ENCODE peak calls at places on chromosomes 5 and 9, in six cellular contexts. L is uterus, Q is cardiac muscle cell, G is spleen, Z is stomach, B is psoas muscle. R is an unnamed sample.

GRCh38 chr9:127109212-127109711 is 13.2 kb downstream of the ANGPTL2 start:
- DNase-seq in Z (no peak), G (no peak), B (no peak), L (no peak), Q (no peak), R (no peak)

GRCh38 chr9:137876269-137876668 is 1.3 kb upstream of the CACNA1B start:
- DNase-seq in G (no peak), L (no peak), Z (no peak), B (no peak), Q (no peak), R (no peak)

GRCh38 chr9:16044116-16044881 is 491.5 kb downstream of the CCDC171 start:
- DNase-seq in G (no peak), B (no peak), Z (no peak), L (no peak), Q (no peak), R (no peak)

GRCh38 chr9:78775889-78776288 is 479.0 kb downstream of the PSAT1 start:
- DNase-seq in Q (no peak), Z (no peak), L (no peak), G (no peak), B (no peak), R (no peak)

GRCh38 chr9:33403941-33404781 is 1.8 kb upstream of the AQP7 start:
- DNase-seq in Q (no peak), L (no peak), G (no peak), B (peak; percentile 41), Z (no peak), R (no peak)

GRCh38 chr9:15191358-15191757 is 115.7 kb downstream of the TTC39B start:
- DNase-seq in L (no peak), B (no peak), G (no peak), Q (no peak), Z (no peak), R (no peak)

GRCh38 chr5:39732166-39732565 is 307.4 kb upstream of the DAB2 start:
- DNase-seq in Z (no peak), L (no peak), Q (no peak), G (no peak), B (no peak), R (no peak)

GRCh38 chr5:68383888-68384310 is 168.3 kb downstream of the PIK3R1 start:
- DNase-seq in Q (no peak), L (no peak), Z (no peak), G (no peak), B (no peak), R (no peak)

GRCh38 chr9:71465392-71465791 is 302.9 kb downstream of the CEMIP2 start:
- DNase-seq in B (no peak), L (no peak), Z (no peak), G (no peak), Q (no peak), R (no peak)

GRCh38 chr5:134086943-134087305 is 27.6 kb upstream of the TCF7 start:
- DNase-seq in L (no peak), G (no peak), Q (no peak), B (no peak), Z (no peak), R (no peak)

DNA sequence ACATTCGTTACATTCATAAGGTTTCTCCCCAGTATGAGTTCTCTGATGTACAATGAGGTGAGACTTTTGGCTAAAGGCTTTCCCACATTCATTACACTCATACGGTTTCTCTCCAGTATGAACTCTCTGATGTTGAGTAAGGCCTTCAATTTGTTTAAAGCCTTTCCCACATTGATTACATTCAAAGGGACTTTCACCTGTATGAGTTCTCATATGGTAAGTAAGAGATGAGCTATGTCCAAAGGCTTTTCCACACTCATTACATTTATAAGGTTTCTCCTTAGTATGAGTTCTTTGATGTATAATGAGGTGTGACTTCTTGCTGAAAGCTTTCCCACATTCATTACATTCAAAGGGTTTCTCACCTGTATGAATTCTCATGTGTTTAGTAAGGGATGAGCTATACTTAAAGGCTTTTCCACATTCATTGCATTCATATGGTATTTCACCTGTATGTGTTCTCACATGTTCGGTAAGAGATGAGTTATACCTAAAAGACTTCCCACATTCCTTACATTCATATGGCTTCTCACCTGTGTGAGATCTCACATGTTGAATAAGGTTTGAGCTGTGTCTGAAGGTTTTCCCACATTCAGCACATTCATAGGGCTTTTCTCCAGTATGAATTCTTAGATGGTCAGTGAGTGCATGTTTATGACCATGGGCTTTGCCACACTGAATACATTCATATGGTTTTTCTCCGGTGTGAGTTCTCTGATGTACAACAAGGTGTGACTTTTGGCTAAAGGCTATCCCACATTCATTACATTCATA is 13.5 kb downstream of the ZFP37 start:
- DNase-seq in B (no peak), Q (no peak), Z (no peak), L (no peak), G (no peak), R (no peak)
- H3K9me3 ChIP-seq in B (peaks cover 100% of the 10 kb centered on the region), Q (peaks cover 14% of the 10 kb centered on the region), Z (peaks cover 100% of the 10 kb centered on the region), L (peaks cover 7% of the 10 kb centered on the region), G (peaks cover 100% of the 10 kb centered on the region), R (peaks cover 91% of the 10 kb centered on the region)

DNA sequence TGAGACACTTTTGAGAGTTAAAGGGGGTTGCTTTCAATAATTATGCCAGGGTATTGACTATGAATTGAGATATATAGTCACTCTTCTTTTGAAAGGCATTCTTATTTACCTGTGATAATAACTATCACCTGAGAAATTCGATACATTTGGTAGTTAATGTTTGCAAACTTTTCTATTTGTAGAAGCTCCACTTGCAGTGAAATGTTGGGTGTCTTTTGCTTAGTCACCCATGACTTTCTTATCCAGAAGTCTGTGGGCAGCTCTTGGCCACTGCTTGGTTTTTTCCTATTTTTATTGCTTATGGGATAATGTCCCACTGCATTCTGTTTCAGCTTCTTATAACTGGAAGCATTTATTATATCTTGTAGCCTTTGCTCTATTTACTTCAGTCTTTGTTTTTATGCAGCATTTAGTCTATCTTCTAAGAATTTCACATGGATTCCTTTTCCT is 3.9 kb downstream of the MACIR start:
- DNase-seq in L (no peak), B (no peak), G (no peak), Q (no peak), Z (no peak), R (no peak)
- H3K4me3 ChIP-seq in L (no peak overlapping the region), B (peak overlapping the region; percentile 94), G (no peak overlapping the region), Q (no peak overlapping the region), Z (no peak overlapping the region), R (no peak overlapping the region)

GRCh38 chr5:2725957-2726356 is 25.5 kb downstream of the IRX2 start:
- DNase-seq in Q (no peak), G (no peak), Z (no peak), L (no peak), B (no peak), R (no peak)

GRCh38 chr5:2724831-2725230 is 26.6 kb downstream of the IRX2 start:
- DNase-seq in L (no peak), B (no peak), Z (no peak), Q (no peak), G (no peak), R (no peak)

GRCh38 chr5:2724031-2724581 is 27.4 kb downstream of the IRX2 start:
- DNase-seq in G (no peak), Z (no peak), Q (no peak), L (no peak), B (no peak), R (no peak)

GRCh38 chr5:2721739-2722138 is 29.7 kb downstream of the IRX2 start:
- DNase-seq in L (no peak), Q (no peak), Z (no peak), G (no peak), B (no peak), R (no peak)

GRCh38 chr5:2722901-2723300 is 28.6 kb downstream of the IRX2 start:
- DNase-seq in Q (no peak), L (no peak), B (no peak), Z (no peak), G (no peak), R (no peak)
- H3K9me3 ChIP-seq in Q (no peaks in the 10 kb centered on the region), L (no peaks in the 10 kb centered on the region), B (no peaks in the 10 kb centered on the region), Z (no peaks in the 10 kb centered on the region), G (no peaks in the 10 kb centered on the region), R (no peaks in the 10 kb centered on the region)

DNA sequence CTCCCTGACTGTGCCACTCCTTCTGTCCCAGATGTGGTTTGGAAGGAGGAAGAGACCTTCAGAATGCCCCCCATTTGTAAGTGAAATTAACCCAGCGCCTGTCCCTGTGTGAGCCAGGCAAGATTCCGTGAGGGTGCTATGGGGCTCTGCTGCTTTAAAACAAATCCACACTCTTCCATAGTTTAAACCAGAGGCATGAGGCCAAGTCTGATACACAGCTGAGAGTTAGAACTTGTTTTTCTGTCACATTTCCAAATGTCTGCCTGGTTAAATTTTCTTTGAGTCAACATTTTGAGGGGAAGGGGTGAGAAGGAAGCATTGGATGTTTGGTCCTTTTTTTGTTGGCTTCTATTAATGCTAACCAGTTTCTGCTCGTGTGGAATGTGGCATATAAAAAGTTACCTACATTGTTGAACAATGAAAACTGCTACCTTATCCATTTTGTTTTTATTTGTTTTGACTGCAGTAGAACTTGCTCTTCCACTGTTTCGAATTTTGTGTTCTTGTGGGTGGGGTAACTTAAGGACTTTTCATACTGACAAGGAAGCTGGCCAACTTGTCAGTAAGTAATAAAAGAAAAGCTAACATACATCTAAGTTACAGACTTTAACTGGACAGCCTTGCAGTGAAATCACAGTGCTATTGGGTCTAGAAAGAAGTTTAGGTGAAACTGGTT is 12.9 kb downstream of the RGMB start:
- DNase-seq in B (no peak), L (no peak), G (no peak), Z (no peak), Q (no peak), R (no peak)
- H3K4me3 ChIP-seq in B (no peak overlapping the region), L (no peak overlapping the region), G (no peak overlapping the region), Z (no peak overlapping the region), Q (no peak overlapping the region), R (no peak overlapping the region)

GRCh38 chr9:86842573-86842972 is 104.7 kb downstream of the GAS1 start:
- DNase-seq in G (no peak), B (no peak), Q (no peak), L (no peak), Z (no peak), R (no peak)
- H3K9me3 ChIP-seq in G (no peaks in the 10 kb centered on the region), B (no peaks in the 10 kb centered on the region), Q (no peaks in the 10 kb centered on the region), L (no peaks in the 10 kb centered on the region), Z (no peaks in the 10 kb centered on the region), R (no peaks in the 10 kb centered on the region)

GRCh38 chr5:173454381-173454763 is 126.2 kb upstream of the STC2 start:
- DNase-seq in G (no peak), Q (no peak), Z (no peak), B (no peak), L (no peak), R (no peak)
- H3K4me3 ChIP-seq in G (no peak overlapping the region), Q (no peak overlapping the region), Z (no peak overlapping the region), B (no peak overlapping the region), L (no peak overlapping the region), R (no peak overlapping the region)

GRCh38 chr5:52840286-52841050 is 52.8 kb downstream of the ITGA1 start:
- DNase-seq in L (peak; percentile 31), B (no peak), Q (no peak), Z (no peak), G (no peak), R (no peak)

GRCh38 chr5:52837068-52837467 is 49.4 kb downstream of the ITGA1 start:
- DNase-seq in B (no peak), Q (no peak), G (no peak), Z (no peak), L (peak; percentile 22), R (no peak)

GRCh38 chr5:52839285-52839684 is 51.6 kb downstream of the ITGA1 start:
- DNase-seq in B (no peak), G (no peak), Q (no peak), Z (no peak), L (no peak), R (no peak)

GRCh38 chr5:52837591-52838001 is 49.9 kb downstream of the ITGA1 start:
- DNase-seq in Z (no peak), Q (no peak), L (no peak), B (no peak), G (no peak), R (no peak)

GRCh38 chr5:52838306-52839015 is 50.7 kb downstream of the ITGA1 start:
- DNase-seq in L (no peak), Q (no peak), Z (no peak), B (no peak), G (no peak), R (no peak)
- H3K9me3 ChIP-seq in L (no peaks in the 10 kb centered on the region), Q (no peaks in the 10 kb centered on the region), Z (no peaks in the 10 kb centered on the region), B (no peaks in the 10 kb centered on the region), G (no peaks in the 10 kb centered on the region), R (no peaks in the 10 kb centered on the region)

GRCh38 chr5:79020861-79021561 is 35.9 kb upstream of the ARSB start:
- DNase-seq in G (no peak), Q (peak; percentile 65), Z (peak; percentile 60), B (peak; percentile 59), L (peak; percentile 52), R (no peak)
- H3K4me3 ChIP-seq in G (no peak overlapping the region), Q (no peak overlapping the region), Z (no peak overlapping the region), B (peak overlapping the region; percentile 3), L (peak overlapping the region; percentile 11), R (peak overlapping the region; percentile 8)

R was measured in breast epithelium.